ENCODE peak calls at places on chromosomes 12 and 14, in ten cellular contexts. Y, F, X, S, Z, N, W, H, Q and A are unnamed samples.

GRCh38 chr14:61462566-61463195 is 141.3 kb downstream of the PRKCH start:
- DNase-seq in Y (no peak), F (no peak), X (no peak), S (no peak), Z (no peak), N (no peak), W (peak), H (no peak), Q (no peak), A (no peak)

GRCh38 chr14:98858158-98858557 is 413.8 kb downstream of the BCL11B start:
- DNase-seq in Y (no peak), F (no peak), X (no peak), S (no peak), Z (no peak), N (no peak), W (no peak), H (no peak), Q (no peak), A (no peak)

GRCh38 chr14:21268612-21269251 is 510 bp downstream of the HNRNPC start:
- DNase-seq in Y (no peak), F (peak), X (no peak), S (peak), Z (no peak), N (no peak), W (peak), H (no peak), Q (peak), A (no peak)

GRCh38 chr14:31174433-31174832 is 33.2 kb downstream of the HECTD1 start:
- DNase-seq in Y (no peak), F (no peak), X (no peak), S (no peak), Z (no peak), N (no peak), W (no peak), H (no peak), Q (no peak), A (no peak)

GRCh38 chr14:50039734-50040400 is 76.5 kb downstream of the VCPKMT start:
- DNase-seq in Y (peak), F (no peak), X (no peak), S (no peak), Z (no peak), N (no peak), W (no peak), H (no peak), Q (no peak), A (no peak)

GRCh38 chr12:12461923-12462315 is 100.7 kb downstream of the DUSP16 start:
- DNase-seq in Y (no peak), F (no peak), X (no peak), S (no peak), Z (no peak), N (no peak), W (no peak), H (no peak), Q (no peak), A (no peak)

GRCh38 chr12:112908548-112908947 is 1.8 kb downstream of the OAS1 start:
- DNase-seq in Y (no peak), F (no peak), X (no peak), S (no peak), Z (no peak), N (no peak), W (no peak), H (no peak), Q (no peak), A (no peak)

GRCh38 chr14:53149656-53150319 is 3.3 kb downstream of the DDHD1 start:
- DNase-seq in Y (no peak), F (no peak), X (no peak), S (no peak), Z (no peak), N (no peak), W (no peak), H (no peak), Q (no peak), A (peak)

GRCh38 chr14:104134061-104134965 is 4.1 kb upstream of the KIF26A start:
- DNase-seq in Y (peak), F (no peak), X (no peak), S (no peak), Z (no peak), N (no peak), W (no peak), H (no peak), Q (peak), A (no peak)

GRCh38 chr14:90511252-90511651 is 114.4 kb downstream of the CALM1 start:
- DNase-seq in Y (no peak), F (no peak), X (no peak), S (no peak), Z (no peak), N (no peak), W (no peak), H (no peak), Q (no peak), A (no peak)

GRCh38 chr12:25783566-25783965 is 174.9 kb upstream of the RASSF8 start:
- DNase-seq in Y (no peak), F (no peak), X (no peak), S (no peak), Z (no peak), N (no peak), W (no peak), H (no peak), Q (no peak), A (no peak)

GRCh38 chr12:115880238-115880637 is 397.3 kb downstream of the MED13L start:
- DNase-seq in Y (no peak), F (no peak), X (no peak), S (no peak), Z (no peak), N (no peak), W (no peak), H (no peak), Q (no peak), A (no peak)